ENCODE peak calls at places on chromosomes 13 and 19, in nine cellular contexts. X is activated naive CD8-positive, alpha-beta T cell treated with anti-CD3 and anti-CD28 coated beads for 36 hours; G is stimulated activated CD8-positive, alpha-beta memory T cell treated with anti-CD3 and anti-CD28 coated beads, Interleukin-2, amount 100 ng/mL, for 1 hour; L is fibroblast of the aortic adventitia; T is EH; M is activated T-helper 1 cell treated with anti-CD3 and anti-CD28 coated beads, Interleukin-12 subunit alpha, Interleukin-12 subunit beta, Interleukin-2, Interleukin-4 antibody, amounts not matched to agents 30 ng/mL and 10 ng/mL and 1 ng/mL, durations not matched to agents 14 hours and 24 hours and 36 hours; K is HepG2; S is neural progenitor cell; Y is GM18507. P is an unnamed sample.

GRCh38 chr19:5110546-5110945 is 141.6 kb downstream of the KDM4B start:
- DNase-seq in X (no peak), G (no peak), L (no peak), T (no peak), M (no peak), K (no peak), S (no peak), Y (no peak), P (no peak)

GRCh38 chr19:16457195-16457953 is 14.4 kb downstream of the EPS15L1 start:
- DNase-seq in X (peak; percentile 9), G (no peak), L (peak; percentile 61), T (peak; percentile 74), M (no peak), K (peak; percentile 24), S (peak; percentile 23), Y (no peak), P (peak; percentile 43)

GRCh38 chr13:79541426-79542049 is 60.6 kb downstream of the NDFIP2 start:
- DNase-seq in X (no peak), G (no peak), L (peak; percentile 87), T (peak; percentile 67), M (no peak), K (peak; percentile 62), S (peak; percentile 40), Y (no peak), P (peak; percentile 78)

GRCh38 chr19:18467978-18468377 is 30.0 kb upstream of the ISYNA1 start:
- DNase-seq in X (no peak), G (no peak), L (no peak), T (no peak), M (no peak), K (no peak), S (no peak), Y (no peak), P (no peak)

GRCh38 chr19:48970923-48971395 is 5.8 kb downstream of the FTL start:
- DNase-seq in X (peak; percentile 82), G (peak; percentile 70), L (peak; percentile 87), T (peak; percentile 76), M (peak; percentile 72), K (peak; percentile 57), S (peak; percentile 94), Y (no peak), P (peak; percentile 94)

GRCh38 chr13:20666948-20667347 is 36.6 kb upstream of the IL17D start:
- DNase-seq in X (no peak), G (no peak), L (no peak), T (no peak), M (no peak), K (no peak), S (no peak), Y (no peak), P (no peak)

GRCh38 chr19:22422220-22422619 is at the start of gene ZNF98:
- DNase-seq in X (no peak), G (no peak), L (no peak), T (no peak), M (no peak), K (no peak), S (no peak), Y (no peak), P (peak; percentile 4)

GRCh38 chr13:29515372-29515771 is 80.1 kb downstream of the SLC7A1 start:
- DNase-seq in X (no peak), G (no peak), L (no peak), T (peak; percentile 70), M (no peak), K (no peak), S (no peak), Y (no peak), P (no peak)

GRCh38 chr19:6225232-6225635 is 54.5 kb downstream of the MLLT1 start:
- DNase-seq in X (no peak), G (no peak), L (no peak), T (no peak), M (no peak), K (no peak), S (no peak), Y (no peak), P (no peak)

GRCh38 chr13:98345103-98345899 is 168.2 kb upstream of the RNF113B start:
- DNase-seq in X (no peak), G (no peak), L (no peak), T (no peak), M (no peak), K (no peak), S (no peak), Y (no peak), P (peak; percentile 25)

GRCh38 chr13:67841071-67841470 is 610.9 kb upstream of the PCDH9 start:
- DNase-seq in X (no peak), G (no peak), L (no peak), T (no peak), M (no peak), K (no peak), S (peak; percentile 16), Y (no peak), P (peak; percentile 55)

GRCh38 chr19:33329060-33329459 is 26.7 kb upstream of the CEBPA start:
- DNase-seq in X (no peak), G (no peak), L (no peak), T (no peak), M (no peak), K (no peak), S (no peak), Y (no peak), P (no peak)

GRCh38 chr13:48730971-48731658 is 77.4 kb downstream of the CYSLTR2 start:
- DNase-seq in X (no peak), G (no peak), L (peak; percentile 54), T (peak; percentile 14), M (no peak), K (no peak), S (peak; percentile 9), Y (no peak), P (no peak)